ENCODE peak calls at places on chromosomes 1 and 21, in nine cellular contexts. One of them, this sample, is unnamed. For H3K4me1, the result is how much of the 10 kb centered on the place peaks cover.

GRCh38 chr21:33976980-33977720 is 61.5 kb upstream of the ATP5PO start:
- DNase-seq in transverse colon: no peak
- DNase-seq in Peyer's patch: no peak
- DNase-seq in adrenal gland: no peak
- DNase-seq in thyroid gland: no peak
- DNase-seq in HCT116: no peak
- DNase-seq in esophagus squamous epithelium: no peak
- DNase-seq in tibial nerve: no peak
- DNase-seq in A549: no peak
- DNase-seq in this sample: peak

GRCh38 chr1:245124241-245124640 is 30.5 kb upstream of the KIF26B start:
- DNase-seq in adrenal gland: no peak
- DNase-seq in A549: no peak
- DNase-seq in HCT116: no peak
- DNase-seq in Peyer's patch: no peak
- DNase-seq in thyroid gland: no peak
- DNase-seq in esophagus squamous epithelium: no peak
- DNase-seq in transverse colon: no peak
- DNase-seq in tibial nerve: no peak
- DNase-seq in this sample: no peak

GRCh38 chr1:154871374-154871773 is 1.3 kb upstream of the KCNN3 start:
- DNase-seq in A549: no peak
- DNase-seq in transverse colon: no peak
- DNase-seq in esophagus squamous epithelium: no peak
- DNase-seq in Peyer's patch: no peak
- DNase-seq in thyroid gland: no peak
- DNase-seq in tibial nerve: no peak
- DNase-seq in adrenal gland: no peak
- DNase-seq in HCT116: no peak
- DNase-seq in this sample: no peak

GRCh38 chr1:9207715-9208114 is 26.9 kb upstream of the H6PD start:
- DNase-seq in esophagus squamous epithelium: no peak
- DNase-seq in tibial nerve: no peak
- DNase-seq in Peyer's patch: no peak
- DNase-seq in transverse colon: no peak
- DNase-seq in thyroid gland: no peak
- DNase-seq in adrenal gland: no peak
- DNase-seq in HCT116: no peak
- DNase-seq in A549: no peak
- DNase-seq in this sample: no peak

GRCh38 chr21:35086357-35086756 is 37.3 kb upstream of the RUNX1 start:
- DNase-seq in HCT116: no peak
- DNase-seq in adrenal gland: no peak
- DNase-seq in Peyer's patch: no peak
- DNase-seq in thyroid gland: no peak
- DNase-seq in A549: no peak
- DNase-seq in tibial nerve: no peak
- DNase-seq in esophagus squamous epithelium: no peak
- DNase-seq in transverse colon: no peak
- DNase-seq in this sample: no peak

GRCh38 chr1:241459186-241459802 is 60.3 kb downstream of the FH start:
- DNase-seq in HCT116: no peak
- DNase-seq in thyroid gland: no peak
- DNase-seq in tibial nerve: no peak
- DNase-seq in A549: no peak
- DNase-seq in esophagus squamous epithelium: no peak
- DNase-seq in Peyer's patch: no peak
- DNase-seq in adrenal gland: no peak
- DNase-seq in transverse colon: no peak
- DNase-seq in this sample: no peak

GRCh38 chr1:56284933-56285332 is 294.4 kb downstream of the PLPP3 start:
- DNase-seq in thyroid gland: no peak
- DNase-seq in esophagus squamous epithelium: no peak
- DNase-seq in adrenal gland: no peak
- DNase-seq in tibial nerve: peak
- DNase-seq in HCT116: no peak
- DNase-seq in transverse colon: no peak
- DNase-seq in A549: peak
- DNase-seq in Peyer's patch: no peak
- DNase-seq in this sample: peak

GRCh38 chr1:111743679-111744101 is 4.5 kb upstream of the INKA2 start:
- DNase-seq in A549: no peak
- DNase-seq in Peyer's patch: no peak
- DNase-seq in esophagus squamous epithelium: no peak
- DNase-seq in adrenal gland: no peak
- DNase-seq in tibial nerve: no peak
- DNase-seq in transverse colon: no peak
- DNase-seq in thyroid gland: no peak
- DNase-seq in HCT116: no peak
- DNase-seq in this sample: no peak

GRCh38 chr1:84708031-84708430 is 17.8 kb upstream of the SSX2IP start:
- DNase-seq in esophagus squamous epithelium: no peak
- DNase-seq in A549: no peak
- DNase-seq in tibial nerve: no peak
- DNase-seq in transverse colon: no peak
- DNase-seq in thyroid gland: no peak
- DNase-seq in HCT116: no peak
- DNase-seq in adrenal gland: no peak
- DNase-seq in Peyer's patch: no peak
- DNase-seq in this sample: no peak

GRCh38 chr1:64182207-64182606 is 21.2 kb upstream of the UBE2U start:
- DNase-seq in transverse colon: no peak
- DNase-seq in thyroid gland: no peak
- DNase-seq in A549: no peak
- DNase-seq in Peyer's patch: no peak
- DNase-seq in esophagus squamous epithelium: no peak
- DNase-seq in HCT116: no peak
- DNase-seq in tibial nerve: no peak
- DNase-seq in adrenal gland: no peak
- DNase-seq in this sample: no peak

GRCh38 chr1:161954466-161954865 is 69.2 kb downstream of the OLFML2B start:
- DNase-seq in Peyer's patch: no peak
- DNase-seq in adrenal gland: no peak
- DNase-seq in A549: no peak
- DNase-seq in transverse colon: no peak
- DNase-seq in esophagus squamous epithelium: no peak
- DNase-seq in tibial nerve: no peak
- DNase-seq in thyroid gland: no peak
- DNase-seq in HCT116: no peak
- DNase-seq in this sample: no peak

GRCh38 chr1:21568006-21568746 is 59.0 kb downstream of the ALPL start:
- DNase-seq in tibial nerve: no peak
- DNase-seq in thyroid gland: no peak
- DNase-seq in A549: no peak
- DNase-seq in transverse colon: no peak
- DNase-seq in adrenal gland: no peak
- DNase-seq in Peyer's patch: no peak
- DNase-seq in esophagus squamous epithelium: no peak
- DNase-seq in HCT116: no peak
- DNase-seq in this sample: no peak

GRCh38 chr1:191851799-191852595 is 306.3 kb upstream of the RGS18 start:
- DNase-seq in esophagus squamous epithelium: no peak
- DNase-seq in HCT116: no peak
- DNase-seq in A549: no peak
- DNase-seq in transverse colon: no peak
- DNase-seq in adrenal gland: no peak
- DNase-seq in tibial nerve: no peak
- DNase-seq in Peyer's patch: no peak
- DNase-seq in thyroid gland: no peak
- DNase-seq in this sample: no peak

GRCh38 chr1:200040516-200041138 is 13.1 kb downstream of the NR5A2 start:
- DNase-seq in tibial nerve: no peak
- DNase-seq in Peyer's patch: no peak
- DNase-seq in A549: peak
- DNase-seq in adrenal gland: no peak
- DNase-seq in transverse colon: peak
- DNase-seq in HCT116: no peak
- DNase-seq in esophagus squamous epithelium: no peak
- DNase-seq in thyroid gland: no peak
- DNase-seq in this sample: peak

GRCh38 chr1:200038645-200038986 is 11.1 kb downstream of the NR5A2 start:
- DNase-seq in transverse colon: peak
- DNase-seq in adrenal gland: no peak
- DNase-seq in thyroid gland: no peak
- DNase-seq in Peyer's patch: no peak
- DNase-seq in HCT116: no peak
- DNase-seq in tibial nerve: no peak
- DNase-seq in A549: no peak
- DNase-seq in esophagus squamous epithelium: no peak
- DNase-seq in this sample: no peak

GRCh38 chr1:200037904-200038644 is 10.6 kb downstream of the NR5A2 start:
- DNase-seq in adrenal gland: no peak
- DNase-seq in transverse colon: no peak
- DNase-seq in HCT116: no peak
- DNase-seq in thyroid gland: no peak
- DNase-seq in A549: no peak
- DNase-seq in tibial nerve: no peak
- DNase-seq in esophagus squamous epithelium: no peak
- DNase-seq in Peyer's patch: no peak
- DNase-seq in this sample: no peak

GRCh38 chr1:200039849-200040479 is 12.5 kb downstream of the NR5A2 start:
- DNase-seq in thyroid gland: no peak
- DNase-seq in Peyer's patch: no peak
- DNase-seq in adrenal gland: no peak
- DNase-seq in A549: no peak
- DNase-seq in transverse colon: no peak
- DNase-seq in HCT116: no peak
- DNase-seq in esophagus squamous epithelium: no peak
- DNase-seq in tibial nerve: no peak
- DNase-seq in this sample: no peak

DNA sequence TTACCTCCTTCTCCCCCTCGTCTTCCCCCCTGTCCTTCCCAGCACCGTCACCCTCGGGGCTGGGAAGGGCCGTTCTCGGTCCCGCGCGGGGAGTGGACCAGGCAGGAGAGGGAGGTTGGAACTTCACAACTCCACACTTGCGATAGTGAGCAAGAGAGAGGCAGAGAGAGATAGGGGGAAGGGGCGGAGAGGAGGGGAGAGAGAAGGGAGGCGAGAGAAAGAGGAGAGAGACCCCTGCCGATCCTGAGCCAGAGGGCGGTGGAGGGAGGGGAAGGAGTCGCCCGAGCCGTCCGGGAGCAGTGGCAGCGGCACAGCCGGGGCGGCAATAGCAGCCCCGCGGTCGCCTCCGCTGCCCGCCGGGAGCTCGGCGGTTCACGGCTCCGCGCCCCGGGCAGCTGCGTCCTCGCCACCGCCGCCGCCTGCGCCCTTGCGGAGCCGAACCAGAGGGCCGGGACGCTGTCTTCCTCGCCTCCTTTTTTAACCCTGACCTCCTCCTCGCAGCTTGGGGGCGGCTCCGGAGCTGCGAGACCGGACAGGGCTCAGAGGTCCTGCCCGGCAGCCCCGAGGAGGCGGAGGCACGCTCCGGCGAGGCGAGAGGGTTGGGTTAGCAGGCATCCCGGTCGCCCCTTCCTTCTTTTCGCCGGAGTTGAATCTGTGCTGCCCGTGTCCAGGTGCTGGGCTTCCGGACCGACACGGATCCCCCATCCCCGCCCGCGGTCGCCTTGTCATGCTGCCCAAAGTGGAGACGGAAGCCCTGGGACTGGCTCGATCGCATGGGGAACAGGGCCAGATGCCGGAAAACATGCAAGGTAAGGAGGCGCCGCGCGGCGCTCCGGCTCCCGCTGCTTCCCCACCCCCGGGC is 11.7 kb downstream of the NR5A2 start:
- DNase-seq in esophagus squamous epithelium: no peak
- DNase-seq in A549: peak
- DNase-seq in tibial nerve: no peak
- DNase-seq in thyroid gland: peak
- DNase-seq in Peyer's patch: no peak
- DNase-seq in HCT116: peak
- DNase-seq in transverse colon: peak
- DNase-seq in adrenal gland: peak
- DNase-seq in this sample: no peak
- TF ChIP-seq CTCF in esophagus squamous epithelium: no peak
- TF ChIP-seq CTCF in A549: no peak
- TF ChIP-seq CTCF in tibial nerve: no peak
- TF ChIP-seq CTCF in thyroid gland: no peak
- TF ChIP-seq CTCF in Peyer's patch: no peak
- TF ChIP-seq CTCF in HCT116: no peak
- TF ChIP-seq CTCF in transverse colon: no peak
- TF ChIP-seq CTCF in adrenal gland: no peak
- TF ChIP-seq CTCF in this sample: no peak

DNA sequence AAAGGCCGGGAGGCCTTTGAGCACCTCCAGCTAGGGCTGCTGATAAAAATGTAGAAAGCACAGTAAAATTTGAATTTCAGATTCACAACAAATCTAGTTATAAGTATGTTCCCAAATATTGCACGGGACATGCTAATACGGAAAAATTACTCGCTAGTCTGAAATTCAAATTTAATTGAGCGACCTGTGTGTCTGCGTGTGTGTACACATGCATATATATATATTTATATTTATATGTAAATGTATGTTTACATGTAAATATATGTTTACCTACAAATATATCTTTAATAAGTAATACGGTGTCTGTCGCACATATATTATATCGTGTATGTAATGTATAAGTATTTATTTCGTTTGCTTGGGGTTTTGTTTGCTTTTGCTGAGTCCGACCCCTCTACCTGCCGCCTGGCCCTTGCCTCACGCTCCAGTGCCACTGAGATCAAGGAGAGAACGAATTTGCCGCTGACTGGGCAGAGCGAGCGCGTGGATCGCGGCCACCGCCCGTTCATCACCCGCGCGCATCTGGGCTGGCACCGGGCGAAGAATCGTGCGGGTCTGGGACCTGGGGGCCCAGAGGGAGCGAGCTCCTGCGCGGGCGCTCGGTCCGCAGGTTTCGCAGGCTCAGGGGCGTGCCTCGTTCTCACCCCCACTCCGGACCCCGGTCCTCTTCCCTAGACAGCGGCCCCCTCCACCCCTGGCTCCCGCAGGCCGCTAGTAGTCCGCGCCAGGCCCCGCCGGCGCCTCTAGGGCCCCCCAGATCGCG is 526 bp upstream of the WRAP73 start:
- DNase-seq in tibial nerve: no peak
- DNase-seq in adrenal gland: no peak
- DNase-seq in HCT116: no peak
- DNase-seq in Peyer's patch: no peak
- DNase-seq in esophagus squamous epithelium: no peak
- DNase-seq in thyroid gland: no peak
- DNase-seq in A549: no peak
- DNase-seq in transverse colon: no peak
- DNase-seq in this sample: no peak
- H3K4me1 ChIP-seq in tibial nerve: under half
- H3K4me1 ChIP-seq in adrenal gland: under half
- H3K4me1 ChIP-seq in HCT116: under half
- H3K4me1 ChIP-seq in Peyer's patch: under half
- H3K4me1 ChIP-seq in esophagus squamous epithelium: under half
- H3K4me1 ChIP-seq in thyroid gland: under half
- H3K4me1 ChIP-seq in A549: under half
- H3K4me1 ChIP-seq in transverse colon: under half
- H3K4me1 ChIP-seq in this sample: under half

GRCh38 chr1:46134660-46135331 is 2.4 kb upstream of the PIK3R3 start:
- DNase-seq in esophagus squamous epithelium: no peak
- DNase-seq in adrenal gland: peak
- DNase-seq in tibial nerve: no peak
- DNase-seq in Peyer's patch: no peak
- DNase-seq in transverse colon: no peak
- DNase-seq in HCT116: no peak
- DNase-seq in A549: peak
- DNase-seq in thyroid gland: peak
- DNase-seq in this sample: no peak
- TF ChIP-seq POLR2A in esophagus squamous epithelium: no peak
- TF ChIP-seq POLR2A in adrenal gland: peak
- TF ChIP-seq POLR2A in tibial nerve: no peak
- TF ChIP-seq POLR2A in Peyer's patch: no peak
- TF ChIP-seq POLR2A in transverse colon: no peak
- TF ChIP-seq POLR2A in HCT116: no peak
- TF ChIP-seq POLR2A in A549: no peak
- TF ChIP-seq POLR2A in thyroid gland: no peak
- TF ChIP-seq POLR2A in this sample: no peak

GRCh38 chr1:203663294-203663693 is 36.7 kb downstream of the ATP2B4 start:
- DNase-seq in thyroid gland: no peak
- DNase-seq in adrenal gland: no peak
- DNase-seq in transverse colon: no peak
- DNase-seq in esophagus squamous epithelium: no peak
- DNase-seq in HCT116: peak
- DNase-seq in tibial nerve: no peak
- DNase-seq in A549: peak
- DNase-seq in Peyer's patch: no peak
- DNase-seq in this sample: no peak
- TF ChIP-seq CTCF in thyroid gland: no peak
- TF ChIP-seq CTCF in adrenal gland: no peak
- TF ChIP-seq CTCF in transverse colon: no peak
- TF ChIP-seq CTCF in esophagus squamous epithelium: peak
- TF ChIP-seq CTCF in HCT116: no peak
- TF ChIP-seq CTCF in tibial nerve: no peak
- TF ChIP-seq CTCF in A549: no peak
- TF ChIP-seq CTCF in Peyer's patch: no peak
- TF ChIP-seq CTCF in this sample: no peak

This sample was measured in HepG2.